ENCODE peak calls at places on chromosomes 4 and X, in five cellular contexts. C is NCI-H510A treated with DMSO at 0.1 percent for 48 hours; B is hepatocyte; S is epithelial cell of esophagus; Z is activated CD4-positive, alpha-beta T cell treated with anti-CD3 and anti-CD28 coated beads for 4 hours. G is an unnamed sample.

GRCh38 chr4:48175806-48176205 is 41.8 kb upstream of the TXK start:
- DNase-seq in C (no peak), B (no peak), S (peak), Z (no peak), G (no peak)

GRCh38 chr4:15912961-15913630 is 25.4 kb downstream of the FGFBP1 start:
- DNase-seq in C (no peak), B (no peak), S (peak), Z (no peak), G (no peak)

GRCh38 chr4:175339100-175339707 is 421.0 kb downstream of the ADAM29 start:
- DNase-seq in C (no peak), B (no peak), S (peak), Z (no peak), G (no peak)

GRCh38 chr4:162131256-162131655 is 32.5 kb downstream of the FSTL5 start:
- DNase-seq in C (no peak), B (no peak), S (peak), Z (no peak), G (no peak)

GRCh38 chrX:107565916-107566602 is 62.3 kb upstream of the PRPS1 start:
- DNase-seq in C (peak), B (peak), S (peak), Z (no peak), G (peak)

GRCh38 chr4:39169426-39169825 is 12.9 kb upstream of the WDR19 start:
- DNase-seq in C (no peak), B (no peak), S (no peak), Z (no peak), G (no peak)

GRCh38 chr4:7094931-7095330 is 27.1 kb upstream of the GRPEL1 start:
- DNase-seq in C (no peak), B (no peak), S (no peak), Z (no peak), G (no peak)

GRCh38 chr4:2621419-2621818 is 85.0 kb downstream of the FAM193A start:
- DNase-seq in C (no peak), B (no peak), S (peak), Z (no peak), G (no peak)

GRCh38 chrX:11478036-11478435 is 184.8 kb downstream of the AMELX start:
- DNase-seq in C (no peak), B (no peak), S (no peak), Z (no peak), G (no peak)

GRCh38 chr4:108887034-108887433 is 124.2 kb upstream of the ETNPPL start:
- DNase-seq in C (no peak), B (no peak), S (no peak), Z (no peak), G (no peak)

GRCh38 chrX:19683817-19684216 is 168.5 kb upstream of the MAP3K15 start:
- DNase-seq in C (no peak), B (no peak), S (no peak), Z (peak), G (no peak)

GRCh38 chr4:617644-618330 is 7.6 kb upstream of the PDE6B start:
- DNase-seq in C (no peak), B (peak), S (peak), Z (no peak), G (no peak)

GRCh38 chr4:133574248-133574647 is 425.2 kb downstream of the PCDH10 start:
- DNase-seq in C (no peak), B (no peak), S (no peak), Z (no peak), G (no peak)

GRCh38 chr4:187937557-187937956 is 58.0 kb upstream of the ZFP42 start:
- DNase-seq in C (peak), B (no peak), S (no peak), Z (no peak), G (no peak)

GRCh38 chrX:40155617-40156471 is 58.1 kb upstream of the BCOR start:
- DNase-seq in C (no peak), B (peak), S (no peak), Z (no peak), G (peak)

GRCh38 chr4:82797048-82797590 is 1.5 kb downstream of the SCD5 start:
- DNase-seq in C (peak), B (no peak), S (no peak), Z (no peak), G (peak)

GRCh38 chr4:168848977-168849687 is 160.9 kb downstream of the CBR4 start:
- DNase-seq in C (no peak), B (no peak), S (no peak), Z (no peak), G (no peak)

GRCh38 chrX:23503835-23504539 is 163.3 kb upstream of the PRDX4 start:
- DNase-seq in C (peak), B (peak), S (peak), Z (no peak), G (peak)

GRCh38 chr4:169136796-169137554 is 126.9 kb upstream of the CBR4 start:
- DNase-seq in C (no peak), B (no peak), S (no peak), Z (no peak), G (no peak)

GRCh38 chr4:158020734-158021346 is 152.0 kb downstream of the GASK1B start:
- DNase-seq in C (no peak), B (peak), S (peak), Z (no peak), G (no peak)

GRCh38 chr4:67714248-67714583 is 13.3 kb upstream of the UBA6 start:
- DNase-seq in C (no peak), B (peak), S (no peak), Z (no peak), G (no peak)

GRCh38 chr4:19748470-19748869 is 503.2 kb upstream of the SLIT2 start:
- DNase-seq in C (no peak), B (no peak), S (peak), Z (no peak), G (no peak)

GRCh38 chrX:16022580-16023170 is 100.7 kb upstream of the GRPR start:
- DNase-seq in C (no peak), B (no peak), S (peak), Z (no peak), G (no peak)